ENCODE peak calls at places on chromosome 6, in ten cellular contexts. One of them, this sample, is unnamed.

GRCh38 chr6:164322533-164322932 is 908.0 kb downstream of the QKI start:
- DNase-seq in H9: no peak
- DNase-seq in natural killer cell: no peak
- DNase-seq in Calu3: no peak
- DNase-seq in RWPE1: peak
- DNase-seq in epithelial cell of esophagus: peak
- DNase-seq in gastrocnemius medialis: no peak
- DNase-seq in IMR-90: no peak
- DNase-seq in GM23338: no peak
- DNase-seq in uterus: no peak
- DNase-seq in this sample: no peak

GRCh38 chr6:152642578-152643375 is 5.6 kb upstream of the SYNE1 start:
- DNase-seq in natural killer cell: peak
- DNase-seq in IMR-90: peak
- DNase-seq in gastrocnemius medialis: no peak
- DNase-seq in uterus: peak
- DNase-seq in H9: peak
- DNase-seq in RWPE1: peak
- DNase-seq in GM23338: peak
- DNase-seq in epithelial cell of esophagus: peak
- DNase-seq in Calu3: peak
- DNase-seq in this sample: no peak

GRCh38 chr6:154888426-154888825 is 106.7 kb upstream of the TIAM2 start:
- DNase-seq in epithelial cell of esophagus: no peak
- DNase-seq in H9: no peak
- DNase-seq in natural killer cell: no peak
- DNase-seq in uterus: no peak
- DNase-seq in Calu3: no peak
- DNase-seq in RWPE1: no peak
- DNase-seq in GM23338: peak
- DNase-seq in gastrocnemius medialis: no peak
- DNase-seq in IMR-90: no peak
- DNase-seq in this sample: no peak

GRCh38 chr6:147904416-147904815 is 395.9 kb downstream of the SAMD5 start:
- DNase-seq in uterus: no peak
- DNase-seq in gastrocnemius medialis: no peak
- DNase-seq in H9: no peak
- DNase-seq in GM23338: no peak
- DNase-seq in epithelial cell of esophagus: peak
- DNase-seq in Calu3: no peak
- DNase-seq in RWPE1: no peak
- DNase-seq in natural killer cell: no peak
- DNase-seq in IMR-90: no peak
- DNase-seq in this sample: no peak

GRCh38 chr6:42791706-42792320 is 10.0 kb downstream of the BICRAL start:
- DNase-seq in H9: no peak
- DNase-seq in natural killer cell: no peak
- DNase-seq in RWPE1: no peak
- DNase-seq in IMR-90: peak
- DNase-seq in gastrocnemius medialis: no peak
- DNase-seq in Calu3: no peak
- DNase-seq in epithelial cell of esophagus: peak
- DNase-seq in GM23338: no peak
- DNase-seq in uterus: no peak
- DNase-seq in this sample: no peak

GRCh38 chr6:131197716-131198115 is 62.4 kb downstream of the AKAP7 start:
- DNase-seq in GM23338: no peak
- DNase-seq in H9: no peak
- DNase-seq in IMR-90: no peak
- DNase-seq in natural killer cell: no peak
- DNase-seq in RWPE1: no peak
- DNase-seq in uterus: no peak
- DNase-seq in gastrocnemius medialis: no peak
- DNase-seq in epithelial cell of esophagus: no peak
- DNase-seq in Calu3: no peak
- DNase-seq in this sample: no peak

GRCh38 chr6:158431036-158431435 is 118.8 kb downstream of the TULP4 start:
- DNase-seq in GM23338: no peak
- DNase-seq in H9: no peak
- DNase-seq in IMR-90: no peak
- DNase-seq in Calu3: no peak
- DNase-seq in natural killer cell: no peak
- DNase-seq in RWPE1: no peak
- DNase-seq in gastrocnemius medialis: no peak
- DNase-seq in epithelial cell of esophagus: no peak
- DNase-seq in uterus: no peak
- DNase-seq in this sample: no peak

GRCh38 chr6:129849456-129849855 is 11.7 kb downstream of the TMEM244 start:
- DNase-seq in natural killer cell: no peak
- DNase-seq in Calu3: no peak
- DNase-seq in H9: no peak
- DNase-seq in RWPE1: peak
- DNase-seq in gastrocnemius medialis: no peak
- DNase-seq in GM23338: no peak
- DNase-seq in IMR-90: peak
- DNase-seq in uterus: no peak
- DNase-seq in epithelial cell of esophagus: peak
- DNase-seq in this sample: no peak

GRCh38 chr6:30344868-30345671 is at the start of gene RPP21:
- DNase-seq in uterus: peak
- DNase-seq in epithelial cell of esophagus: peak
- DNase-seq in IMR-90: peak
- DNase-seq in RWPE1: peak
- DNase-seq in H9: peak
- DNase-seq in gastrocnemius medialis: peak
- DNase-seq in Calu3: peak
- DNase-seq in GM23338: peak
- DNase-seq in natural killer cell: peak
- DNase-seq in this sample: peak

GRCh38 chr6:53244958-53245357 is 96.3 kb upstream of the GCM1 start:
- DNase-seq in gastrocnemius medialis: no peak
- DNase-seq in GM23338: no peak
- DNase-seq in IMR-90: no peak
- DNase-seq in natural killer cell: no peak
- DNase-seq in Calu3: no peak
- DNase-seq in uterus: no peak
- DNase-seq in RWPE1: no peak
- DNase-seq in epithelial cell of esophagus: no peak
- DNase-seq in H9: no peak
- DNase-seq in this sample: no peak

GRCh38 chr6:35092362-35093117 is 48.6 kb downstream of the TCP11 start:
- DNase-seq in IMR-90: peak
- DNase-seq in GM23338: no peak
- DNase-seq in RWPE1: peak
- DNase-seq in Calu3: no peak
- DNase-seq in gastrocnemius medialis: peak
- DNase-seq in uterus: peak
- DNase-seq in natural killer cell: no peak
- DNase-seq in H9: no peak
- DNase-seq in epithelial cell of esophagus: peak
- DNase-seq in this sample: no peak

DNA sequence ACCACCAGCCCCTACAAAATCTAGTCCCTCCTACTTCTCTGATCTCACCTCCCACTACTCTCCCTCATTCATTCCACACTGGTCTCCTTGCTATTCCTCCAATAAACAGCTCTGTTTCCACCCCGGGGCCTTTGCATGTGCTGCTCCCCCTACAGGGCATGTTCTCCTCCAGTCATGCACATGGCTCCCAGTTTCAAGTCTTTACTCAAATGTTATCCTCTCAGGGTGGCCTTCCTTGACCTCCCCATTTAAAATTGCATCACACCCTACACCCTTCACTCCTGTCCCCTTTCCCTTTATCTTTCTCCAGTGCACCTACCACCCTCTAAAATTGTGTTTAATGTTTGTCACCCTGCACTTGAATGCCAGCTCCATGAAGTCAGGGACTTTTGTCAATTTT is 174.5 kb downstream of the MRPL14 start:
- DNase-seq in RWPE1: no peak
- DNase-seq in IMR-90: no peak
- DNase-seq in GM23338: no peak
- DNase-seq in uterus: peak
- DNase-seq in H9: peak
- DNase-seq in epithelial cell of esophagus: no peak
- DNase-seq in gastrocnemius medialis: peak
- DNase-seq in Calu3: peak
- DNase-seq in natural killer cell: no peak
- DNase-seq in this sample: no peak
- TF ChIP-seq CTCF in RWPE1: no peak
- TF ChIP-seq CTCF in IMR-90: no peak
- TF ChIP-seq CTCF in GM23338: peak
- TF ChIP-seq CTCF in uterus: no peak
- TF ChIP-seq CTCF in H9: peak
- TF ChIP-seq CTCF in epithelial cell of esophagus: peak
- TF ChIP-seq CTCF in gastrocnemius medialis: no peak
- TF ChIP-seq CTCF in Calu3: peak
- TF ChIP-seq CTCF in natural killer cell: no peak
- TF ChIP-seq CTCF in this sample: no peak

GRCh38 chr6:56246941-56247653 is at the start of gene COL21A1:
- DNase-seq in H9: peak
- DNase-seq in Calu3: peak
- DNase-seq in gastrocnemius medialis: peak
- DNase-seq in natural killer cell: no peak
- DNase-seq in RWPE1: no peak
- DNase-seq in GM23338: peak
- DNase-seq in IMR-90: no peak
- DNase-seq in uterus: peak
- DNase-seq in epithelial cell of esophagus: peak
- DNase-seq in this sample: no peak
- TF ChIP-seq CTCF in H9: peak
- TF ChIP-seq CTCF in Calu3: no peak
- TF ChIP-seq CTCF in gastrocnemius medialis: no peak
- TF ChIP-seq CTCF in natural killer cell: no peak
- TF ChIP-seq CTCF in RWPE1: no peak
- TF ChIP-seq CTCF in GM23338: peak
- TF ChIP-seq CTCF in IMR-90: peak
- TF ChIP-seq CTCF in uterus: peak
- TF ChIP-seq CTCF in epithelial cell of esophagus: peak
- TF ChIP-seq CTCF in this sample: no peak

GRCh38 chr6:10391299-10391630 is 23.6 kb downstream of the TFAP2A start:
- DNase-seq in Calu3: no peak
- DNase-seq in H9: peak
- DNase-seq in natural killer cell: no peak
- DNase-seq in GM23338: no peak
- DNase-seq in RWPE1: no peak
- DNase-seq in epithelial cell of esophagus: no peak
- DNase-seq in gastrocnemius medialis: no peak
- DNase-seq in uterus: no peak
- DNase-seq in IMR-90: no peak
- DNase-seq in this sample: no peak

GRCh38 chr6:10391799-10392198 is 23.1 kb downstream of the TFAP2A start:
- DNase-seq in gastrocnemius medialis: no peak
- DNase-seq in Calu3: no peak
- DNase-seq in natural killer cell: no peak
- DNase-seq in epithelial cell of esophagus: no peak
- DNase-seq in RWPE1: no peak
- DNase-seq in GM23338: peak
- DNase-seq in H9: no peak
- DNase-seq in IMR-90: no peak
- DNase-seq in uterus: no peak
- DNase-seq in this sample: no peak

GRCh38 chr6:10393544-10394225 is 21.2 kb downstream of the TFAP2A start:
- DNase-seq in Calu3: no peak
- DNase-seq in gastrocnemius medialis: no peak
- DNase-seq in uterus: no peak
- DNase-seq in GM23338: no peak
- DNase-seq in RWPE1: no peak
- DNase-seq in IMR-90: no peak
- DNase-seq in H9: no peak
- DNase-seq in natural killer cell: no peak
- DNase-seq in epithelial cell of esophagus: no peak
- DNase-seq in this sample: no peak

GRCh38 chr6:10389739-10390494 is 25.0 kb downstream of the TFAP2A start:
- DNase-seq in RWPE1: no peak
- DNase-seq in GM23338: peak
- DNase-seq in epithelial cell of esophagus: no peak
- DNase-seq in gastrocnemius medialis: no peak
- DNase-seq in IMR-90: no peak
- DNase-seq in natural killer cell: no peak
- DNase-seq in Calu3: no peak
- DNase-seq in uterus: no peak
- DNase-seq in H9: no peak
- DNase-seq in this sample: no peak

DNA sequence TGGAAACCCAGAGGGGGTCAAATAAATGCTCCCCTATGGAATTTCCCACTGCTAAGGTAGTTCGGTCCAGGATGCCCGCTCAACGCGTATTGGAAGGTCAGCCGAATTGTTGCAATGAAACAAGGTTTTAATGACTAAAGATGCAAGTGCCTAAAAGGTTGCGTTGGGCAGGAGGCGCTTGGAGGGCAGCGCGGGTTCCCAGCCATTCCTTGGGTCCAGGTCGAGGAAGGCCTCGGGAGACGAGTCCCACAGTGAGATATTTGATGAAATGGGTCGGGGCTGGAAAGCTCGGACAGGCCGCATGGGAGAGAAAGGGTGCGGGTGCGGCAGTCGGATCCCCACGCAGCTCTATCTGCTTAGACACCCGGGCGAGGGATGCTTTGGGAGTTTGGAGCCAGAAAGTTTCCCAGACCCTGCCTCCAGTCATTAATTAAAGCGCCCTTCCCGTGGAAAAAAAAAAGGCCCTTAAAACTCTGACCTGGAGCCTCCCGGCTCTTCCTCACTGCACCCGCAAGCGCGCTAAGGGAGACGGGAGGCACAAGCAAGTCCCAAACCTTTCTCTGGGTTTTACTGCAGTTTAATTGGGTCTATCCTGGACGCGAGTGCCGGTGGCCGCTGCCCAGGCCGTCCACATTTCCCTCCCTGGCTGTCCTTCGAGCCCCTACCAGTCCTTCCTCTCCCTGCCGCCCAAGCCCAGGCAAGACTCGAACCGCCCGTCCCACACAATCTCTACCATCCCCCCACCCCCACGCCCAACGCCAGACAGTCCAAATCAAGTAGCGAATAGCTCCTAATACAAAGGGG is 24.2 kb downstream of the TFAP2A start:
- DNase-seq in H9: peak
- DNase-seq in gastrocnemius medialis: no peak
- DNase-seq in IMR-90: no peak
- DNase-seq in RWPE1: no peak
- DNase-seq in epithelial cell of esophagus: no peak
- DNase-seq in uterus: no peak
- DNase-seq in Calu3: no peak
- DNase-seq in natural killer cell: no peak
- DNase-seq in GM23338: no peak
- DNase-seq in this sample: no peak
- TF ChIP-seq CTCF in H9: no peak
- TF ChIP-seq CTCF in gastrocnemius medialis: no peak
- TF ChIP-seq CTCF in IMR-90: no peak
- TF ChIP-seq CTCF in RWPE1: no peak
- TF ChIP-seq CTCF in epithelial cell of esophagus: no peak
- TF ChIP-seq CTCF in uterus: no peak
- TF ChIP-seq CTCF in Calu3: no peak
- TF ChIP-seq CTCF in natural killer cell: no peak
- TF ChIP-seq CTCF in GM23338: no peak
- TF ChIP-seq CTCF in this sample: no peak

DNA sequence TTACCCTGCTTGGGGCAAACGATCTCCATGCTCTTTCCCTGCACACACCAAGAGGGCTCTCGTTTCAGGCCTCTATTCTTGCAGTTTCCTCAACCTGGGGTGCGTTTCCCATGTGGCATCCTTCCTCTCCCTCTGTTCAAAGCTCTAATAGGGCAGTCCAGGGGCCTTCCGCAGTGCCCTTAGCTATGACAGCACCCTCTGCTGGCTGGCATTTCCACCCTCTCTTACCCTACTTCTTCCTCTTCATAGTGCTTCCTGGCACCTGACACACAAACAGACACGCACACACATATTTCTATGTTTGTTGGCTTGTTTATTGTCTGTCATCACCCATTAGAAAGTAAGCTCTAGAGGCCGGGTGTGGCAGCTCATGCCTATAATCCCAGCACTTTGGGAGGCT is 294.0 kb downstream of the CLIC5 start:
- DNase-seq in gastrocnemius medialis: no peak
- DNase-seq in natural killer cell: no peak
- DNase-seq in uterus: no peak
- DNase-seq in GM23338: peak
- DNase-seq in RWPE1: no peak
- DNase-seq in epithelial cell of esophagus: no peak
- DNase-seq in IMR-90: no peak
- DNase-seq in H9: no peak
- DNase-seq in Calu3: no peak
- DNase-seq in this sample: no peak
- TF ChIP-seq CTCF in gastrocnemius medialis: no peak
- TF ChIP-seq CTCF in natural killer cell: no peak
- TF ChIP-seq CTCF in uterus: no peak
- TF ChIP-seq CTCF in GM23338: peak
- TF ChIP-seq CTCF in RWPE1: no peak
- TF ChIP-seq CTCF in epithelial cell of esophagus: peak
- TF ChIP-seq CTCF in IMR-90: no peak
- TF ChIP-seq CTCF in H9: peak
- TF ChIP-seq CTCF in Calu3: no peak
- TF ChIP-seq CTCF in this sample: no peak

This sample was measured in omental fat pad.